ENCODE peak calls at places on chromosomes 1 and 21, in nine cellular contexts. One of them, this sample, is unnamed.

GRCh38 chr1:203631946-203632345 is 5.3 kb downstream of the ATP2B4 start:
- DNase-seq in GM18507: no peak
- DNase-seq in activated CD4-positive, CD25-positive, alpha-beta regulatory T cell treated with anti-CD3 and anti-CD28 coated beads, Interleukin-2, amount 50 U/mL, for 16 hours: no peak
- DNase-seq in hypothalamus: no peak
- DNase-seq in NB4: no peak
- DNase-seq in dermis microvascular lymphatic vessel endothelial cell: peak
- DNase-seq in anterior cingulate cortex: no peak
- DNase-seq in stimulated activated CD8-positive, alpha-beta memory T cell treated with anti-CD3 and anti-CD28 coated beads, Interleukin-15, amount 100 ng/mL, for 48 hours: no peak
- DNase-seq in nucleus accumbens: no peak
- DNase-seq in this sample: no peak

GRCh38 chr1:31651025-31651424 is 6.3 kb upstream of the PEF1 start:
- DNase-seq in dermis microvascular lymphatic vessel endothelial cell: no peak
- DNase-seq in hypothalamus: no peak
- DNase-seq in activated CD4-positive, CD25-positive, alpha-beta regulatory T cell treated with anti-CD3 and anti-CD28 coated beads, Interleukin-2, amount 50 U/mL, for 16 hours: no peak
- DNase-seq in GM18507: no peak
- DNase-seq in NB4: no peak
- DNase-seq in stimulated activated CD8-positive, alpha-beta memory T cell treated with anti-CD3 and anti-CD28 coated beads, Interleukin-15, amount 100 ng/mL, for 48 hours: no peak
- DNase-seq in nucleus accumbens: no peak
- DNase-seq in anterior cingulate cortex: no peak
- DNase-seq in this sample: peak

GRCh38 chr21:45607021-45607921 is 36.3 kb upstream of the PCBP3 start:
- DNase-seq in dermis microvascular lymphatic vessel endothelial cell: no peak
- DNase-seq in GM18507: no peak
- DNase-seq in hypothalamus: no peak
- DNase-seq in anterior cingulate cortex: no peak
- DNase-seq in activated CD4-positive, CD25-positive, alpha-beta regulatory T cell treated with anti-CD3 and anti-CD28 coated beads, Interleukin-2, amount 50 U/mL, for 16 hours: no peak
- DNase-seq in NB4: no peak
- DNase-seq in stimulated activated CD8-positive, alpha-beta memory T cell treated with anti-CD3 and anti-CD28 coated beads, Interleukin-15, amount 100 ng/mL, for 48 hours: no peak
- DNase-seq in nucleus accumbens: no peak
- DNase-seq in this sample: no peak

GRCh38 chr1:221887091-221887746 is 145.3 kb upstream of the DUSP10 start:
- DNase-seq in anterior cingulate cortex: no peak
- DNase-seq in GM18507: no peak
- DNase-seq in hypothalamus: no peak
- DNase-seq in NB4: peak
- DNase-seq in nucleus accumbens: no peak
- DNase-seq in activated CD4-positive, CD25-positive, alpha-beta regulatory T cell treated with anti-CD3 and anti-CD28 coated beads, Interleukin-2, amount 50 U/mL, for 16 hours: no peak
- DNase-seq in stimulated activated CD8-positive, alpha-beta memory T cell treated with anti-CD3 and anti-CD28 coated beads, Interleukin-15, amount 100 ng/mL, for 48 hours: no peak
- DNase-seq in dermis microvascular lymphatic vessel endothelial cell: peak
- DNase-seq in this sample: peak

GRCh38 chr21:41241341-41241740 is 73.4 kb downstream of the BACE2 start:
- DNase-seq in hypothalamus: no peak
- DNase-seq in dermis microvascular lymphatic vessel endothelial cell: no peak
- DNase-seq in anterior cingulate cortex: no peak
- DNase-seq in stimulated activated CD8-positive, alpha-beta memory T cell treated with anti-CD3 and anti-CD28 coated beads, Interleukin-15, amount 100 ng/mL, for 48 hours: no peak
- DNase-seq in GM18507: no peak
- DNase-seq in activated CD4-positive, CD25-positive, alpha-beta regulatory T cell treated with anti-CD3 and anti-CD28 coated beads, Interleukin-2, amount 50 U/mL, for 16 hours: no peak
- DNase-seq in NB4: no peak
- DNase-seq in nucleus accumbens: no peak
- DNase-seq in this sample: no peak

GRCh38 chr1:216815239-216815955 is 92.2 kb upstream of the ESRRG start:
- DNase-seq in stimulated activated CD8-positive, alpha-beta memory T cell treated with anti-CD3 and anti-CD28 coated beads, Interleukin-15, amount 100 ng/mL, for 48 hours: no peak
- DNase-seq in NB4: no peak
- DNase-seq in anterior cingulate cortex: no peak
- DNase-seq in nucleus accumbens: no peak
- DNase-seq in dermis microvascular lymphatic vessel endothelial cell: peak
- DNase-seq in hypothalamus: peak
- DNase-seq in activated CD4-positive, CD25-positive, alpha-beta regulatory T cell treated with anti-CD3 and anti-CD28 coated beads, Interleukin-2, amount 50 U/mL, for 16 hours: no peak
- DNase-seq in GM18507: no peak
- DNase-seq in this sample: peak

GRCh38 chr1:62045579-62045978 is 149.1 kb upstream of the L1TD1 start:
- DNase-seq in GM18507: no peak
- DNase-seq in hypothalamus: no peak
- DNase-seq in stimulated activated CD8-positive, alpha-beta memory T cell treated with anti-CD3 and anti-CD28 coated beads, Interleukin-15, amount 100 ng/mL, for 48 hours: no peak
- DNase-seq in activated CD4-positive, CD25-positive, alpha-beta regulatory T cell treated with anti-CD3 and anti-CD28 coated beads, Interleukin-2, amount 50 U/mL, for 16 hours: no peak
- DNase-seq in NB4: peak
- DNase-seq in nucleus accumbens: no peak
- DNase-seq in anterior cingulate cortex: no peak
- DNase-seq in dermis microvascular lymphatic vessel endothelial cell: peak
- DNase-seq in this sample: no peak

GRCh38 chr1:21590116-21590905 is 78.8 kb downstream of the RAP1GAP start:
- DNase-seq in hypothalamus: no peak
- DNase-seq in GM18507: no peak
- DNase-seq in nucleus accumbens: no peak
- DNase-seq in NB4: no peak
- DNase-seq in anterior cingulate cortex: no peak
- DNase-seq in stimulated activated CD8-positive, alpha-beta memory T cell treated with anti-CD3 and anti-CD28 coated beads, Interleukin-15, amount 100 ng/mL, for 48 hours: no peak
- DNase-seq in activated CD4-positive, CD25-positive, alpha-beta regulatory T cell treated with anti-CD3 and anti-CD28 coated beads, Interleukin-2, amount 50 U/mL, for 16 hours: no peak
- DNase-seq in dermis microvascular lymphatic vessel endothelial cell: no peak
- DNase-seq in this sample: no peak

GRCh38 chr1:14168663-14169062 is 429.8 kb upstream of the KAZN start:
- DNase-seq in dermis microvascular lymphatic vessel endothelial cell: no peak
- DNase-seq in nucleus accumbens: no peak
- DNase-seq in hypothalamus: no peak
- DNase-seq in NB4: no peak
- DNase-seq in activated CD4-positive, CD25-positive, alpha-beta regulatory T cell treated with anti-CD3 and anti-CD28 coated beads, Interleukin-2, amount 50 U/mL, for 16 hours: no peak
- DNase-seq in anterior cingulate cortex: no peak
- DNase-seq in stimulated activated CD8-positive, alpha-beta memory T cell treated with anti-CD3 and anti-CD28 coated beads, Interleukin-15, amount 100 ng/mL, for 48 hours: no peak
- DNase-seq in GM18507: no peak
- DNase-seq in this sample: no peak

GRCh38 chr1:61469365-61469764 is 255.6 kb downstream of the TM2D1 start:
- DNase-seq in nucleus accumbens: no peak
- DNase-seq in anterior cingulate cortex: no peak
- DNase-seq in hypothalamus: no peak
- DNase-seq in dermis microvascular lymphatic vessel endothelial cell: no peak
- DNase-seq in activated CD4-positive, CD25-positive, alpha-beta regulatory T cell treated with anti-CD3 and anti-CD28 coated beads, Interleukin-2, amount 50 U/mL, for 16 hours: no peak
- DNase-seq in GM18507: no peak
- DNase-seq in NB4: no peak
- DNase-seq in stimulated activated CD8-positive, alpha-beta memory T cell treated with anti-CD3 and anti-CD28 coated beads, Interleukin-15, amount 100 ng/mL, for 48 hours: no peak
- DNase-seq in this sample: no peak

GRCh38 chr1:196355206-196355786 is 252.9 kb downstream of the KCNT2 start:
- DNase-seq in dermis microvascular lymphatic vessel endothelial cell: peak
- DNase-seq in GM18507: no peak
- DNase-seq in nucleus accumbens: no peak
- DNase-seq in NB4: peak
- DNase-seq in stimulated activated CD8-positive, alpha-beta memory T cell treated with anti-CD3 and anti-CD28 coated beads, Interleukin-15, amount 100 ng/mL, for 48 hours: no peak
- DNase-seq in activated CD4-positive, CD25-positive, alpha-beta regulatory T cell treated with anti-CD3 and anti-CD28 coated beads, Interleukin-2, amount 50 U/mL, for 16 hours: no peak
- DNase-seq in hypothalamus: no peak
- DNase-seq in anterior cingulate cortex: no peak
- DNase-seq in this sample: no peak

GRCh38 chr1:55374801-55375616 is 159.8 kb upstream of the USP24 start:
- DNase-seq in nucleus accumbens: no peak
- DNase-seq in NB4: no peak
- DNase-seq in anterior cingulate cortex: no peak
- DNase-seq in hypothalamus: peak
- DNase-seq in GM18507: no peak
- DNase-seq in dermis microvascular lymphatic vessel endothelial cell: no peak
- DNase-seq in stimulated activated CD8-positive, alpha-beta memory T cell treated with anti-CD3 and anti-CD28 coated beads, Interleukin-15, amount 100 ng/mL, for 48 hours: no peak
- DNase-seq in activated CD4-positive, CD25-positive, alpha-beta regulatory T cell treated with anti-CD3 and anti-CD28 coated beads, Interleukin-2, amount 50 U/mL, for 16 hours: no peak
- DNase-seq in this sample: no peak

GRCh38 chr1:51644533-51645197 is 27.8 kb downstream of the OSBPL9 start:
- DNase-seq in hypothalamus: no peak
- DNase-seq in dermis microvascular lymphatic vessel endothelial cell: peak
- DNase-seq in nucleus accumbens: no peak
- DNase-seq in NB4: no peak
- DNase-seq in stimulated activated CD8-positive, alpha-beta memory T cell treated with anti-CD3 and anti-CD28 coated beads, Interleukin-15, amount 100 ng/mL, for 48 hours: no peak
- DNase-seq in GM18507: no peak
- DNase-seq in anterior cingulate cortex: no peak
- DNase-seq in activated CD4-positive, CD25-positive, alpha-beta regulatory T cell treated with anti-CD3 and anti-CD28 coated beads, Interleukin-2, amount 50 U/mL, for 16 hours: no peak
- DNase-seq in this sample: no peak

GRCh38 chr1:42150626-42151025 is 2.6 kb upstream of the GUCA2B start:
- DNase-seq in stimulated activated CD8-positive, alpha-beta memory T cell treated with anti-CD3 and anti-CD28 coated beads, Interleukin-15, amount 100 ng/mL, for 48 hours: no peak
- DNase-seq in hypothalamus: no peak
- DNase-seq in anterior cingulate cortex: no peak
- DNase-seq in nucleus accumbens: no peak
- DNase-seq in GM18507: no peak
- DNase-seq in dermis microvascular lymphatic vessel endothelial cell: no peak
- DNase-seq in NB4: no peak
- DNase-seq in activated CD4-positive, CD25-positive, alpha-beta regulatory T cell treated with anti-CD3 and anti-CD28 coated beads, Interleukin-2, amount 50 U/mL, for 16 hours: no peak
- DNase-seq in this sample: no peak

GRCh38 chr1:111745670-111746613 is 6.7 kb upstream of the INKA2 start:
- DNase-seq in stimulated activated CD8-positive, alpha-beta memory T cell treated with anti-CD3 and anti-CD28 coated beads, Interleukin-15, amount 100 ng/mL, for 48 hours: no peak
- DNase-seq in activated CD4-positive, CD25-positive, alpha-beta regulatory T cell treated with anti-CD3 and anti-CD28 coated beads, Interleukin-2, amount 50 U/mL, for 16 hours: no peak
- DNase-seq in nucleus accumbens: no peak
- DNase-seq in anterior cingulate cortex: no peak
- DNase-seq in NB4: no peak
- DNase-seq in hypothalamus: no peak
- DNase-seq in dermis microvascular lymphatic vessel endothelial cell: no peak
- DNase-seq in GM18507: no peak
- DNase-seq in this sample: no peak

This sample was measured in prostate gland.